ENCODE peak calls at places on chromosomes 7 and 10, in nine cellular contexts. One of them, this sample, is unnamed.
A peak's percentile ranks its signal among the peaks of the same experiment; 100 is the strongest.

GRCh38 chr10:113920819-113921345 is 66.4 kb downstream of the NHLRC2 start:
- DNase-seq in SJCRH30: no peak
- DNase-seq in activated effector memory CD4-positive, alpha-beta T cell treated with Interleukin-2 at 50 U/mL for 16 hours: no peak
- DNase-seq in posterior cingulate gyrus: no peak
- DNase-seq in NCI-H2171 treated with DMSO at 0.1 percent for 48 hours: no peak
- DNase-seq in small intestine: no peak
- DNase-seq in A549: no peak
- DNase-seq in DMS79: no peak
- DNase-seq in IMR-90: no peak
- DNase-seq in this sample: no peak

GRCh38 chr7:116211913-116212596 is 1.7 kb downstream of the TES start:
- DNase-seq in NCI-H2171 treated with DMSO at 0.1 percent for 48 hours: no peak
- DNase-seq in A549: no peak
- DNase-seq in SJCRH30: peak; percentile 41
- DNase-seq in DMS79: no peak
- DNase-seq in activated effector memory CD4-positive, alpha-beta T cell treated with Interleukin-2 at 50 U/mL for 16 hours: no peak
- DNase-seq in small intestine: no peak
- DNase-seq in posterior cingulate gyrus: no peak
- DNase-seq in IMR-90: peak; percentile 31
- DNase-seq in this sample: no peak

GRCh38 chr10:13632879-13633437 is 46.2 kb downstream of the PRPF18 start:
- DNase-seq in A549: no peak
- DNase-seq in IMR-90: no peak
- DNase-seq in small intestine: no peak
- DNase-seq in SJCRH30: no peak
- DNase-seq in activated effector memory CD4-positive, alpha-beta T cell treated with Interleukin-2 at 50 U/mL for 16 hours: no peak
- DNase-seq in posterior cingulate gyrus: no peak
- DNase-seq in DMS79: no peak
- DNase-seq in NCI-H2171 treated with DMSO at 0.1 percent for 48 hours: no peak
- DNase-seq in this sample: no peak

GRCh38 chr10:90862908-90863514 is 5.2 kb upstream of the HTR7 start:
- DNase-seq in SJCRH30: peak; percentile 16
- DNase-seq in small intestine: peak; percentile 7
- DNase-seq in IMR-90: peak; percentile 47
- DNase-seq in activated effector memory CD4-positive, alpha-beta T cell treated with Interleukin-2 at 50 U/mL for 16 hours: no peak
- DNase-seq in DMS79: no peak
- DNase-seq in posterior cingulate gyrus: no peak
- DNase-seq in NCI-H2171 treated with DMSO at 0.1 percent for 48 hours: peak; percentile 2
- DNase-seq in A549: peak; percentile 28
- DNase-seq in this sample: peak; percentile 61

GRCh38 chr7:141593134-141593533 is 41.9 kb downstream of the AGK start:
- DNase-seq in small intestine: no peak
- DNase-seq in A549: no peak
- DNase-seq in activated effector memory CD4-positive, alpha-beta T cell treated with Interleukin-2 at 50 U/mL for 16 hours: no peak
- DNase-seq in SJCRH30: no peak
- DNase-seq in posterior cingulate gyrus: no peak
- DNase-seq in IMR-90: peak; percentile 91
- DNase-seq in DMS79: no peak
- DNase-seq in NCI-H2171 treated with DMSO at 0.1 percent for 48 hours: peak; percentile 11
- DNase-seq in this sample: peak; percentile 14

GRCh38 chr7:22168129-22168634 is 188.8 kb downstream of the RAPGEF5 start:
- DNase-seq in activated effector memory CD4-positive, alpha-beta T cell treated with Interleukin-2 at 50 U/mL for 16 hours: no peak
- DNase-seq in posterior cingulate gyrus: no peak
- DNase-seq in A549: no peak
- DNase-seq in DMS79: no peak
- DNase-seq in small intestine: peak; percentile 53
- DNase-seq in IMR-90: no peak
- DNase-seq in SJCRH30: no peak
- DNase-seq in NCI-H2171 treated with DMSO at 0.1 percent for 48 hours: no peak
- DNase-seq in this sample: no peak

GRCh38 chr7:1673581-1674102 is 3.6 kb downstream of the ELFN1 start:
- DNase-seq in SJCRH30: no peak
- DNase-seq in IMR-90: no peak
- DNase-seq in small intestine: no peak
- DNase-seq in posterior cingulate gyrus: peak; percentile 46
- DNase-seq in A549: no peak
- DNase-seq in DMS79: no peak
- DNase-seq in activated effector memory CD4-positive, alpha-beta T cell treated with Interleukin-2 at 50 U/mL for 16 hours: no peak
- DNase-seq in NCI-H2171 treated with DMSO at 0.1 percent for 48 hours: no peak
- DNase-seq in this sample: no peak

GRCh38 chr10:27626821-27627359 is 118.7 kb downstream of the MKX start:
- DNase-seq in A549: no peak
- DNase-seq in activated effector memory CD4-positive, alpha-beta T cell treated with Interleukin-2 at 50 U/mL for 16 hours: no peak
- DNase-seq in NCI-H2171 treated with DMSO at 0.1 percent for 48 hours: no peak
- DNase-seq in DMS79: no peak
- DNase-seq in small intestine: no peak
- DNase-seq in posterior cingulate gyrus: no peak
- DNase-seq in IMR-90: no peak
- DNase-seq in SJCRH30: no peak
- DNase-seq in this sample: no peak

GRCh38 chr10:103542764-103543616 is 49.5 kb downstream of the NEURL1 start:
- DNase-seq in IMR-90: peak; percentile 49
- DNase-seq in A549: no peak
- DNase-seq in posterior cingulate gyrus: peak; percentile 92
- DNase-seq in activated effector memory CD4-positive, alpha-beta T cell treated with Interleukin-2 at 50 U/mL for 16 hours: no peak
- DNase-seq in NCI-H2171 treated with DMSO at 0.1 percent for 48 hours: peak; percentile 91
- DNase-seq in SJCRH30: peak; percentile 68
- DNase-seq in small intestine: peak; percentile 48
- DNase-seq in DMS79: peak; percentile 58
- DNase-seq in this sample: peak; percentile 66

GRCh38 chr7:150902078-150903033 is 50.0 kb downstream of the AOC1 start:
- DNase-seq in NCI-H2171 treated with DMSO at 0.1 percent for 48 hours: no peak
- DNase-seq in SJCRH30: no peak
- DNase-seq in small intestine: peak; percentile 76
- DNase-seq in activated effector memory CD4-positive, alpha-beta T cell treated with Interleukin-2 at 50 U/mL for 16 hours: no peak
- DNase-seq in A549: no peak
- DNase-seq in IMR-90: no peak
- DNase-seq in DMS79: no peak
- DNase-seq in posterior cingulate gyrus: no peak
- DNase-seq in this sample: no peak

GRCh38 chr7:71574153-71574894 is 442.4 kb downstream of the GALNT17 start:
- DNase-seq in small intestine: no peak
- DNase-seq in NCI-H2171 treated with DMSO at 0.1 percent for 48 hours: no peak
- DNase-seq in SJCRH30: no peak
- DNase-seq in IMR-90: no peak
- DNase-seq in activated effector memory CD4-positive, alpha-beta T cell treated with Interleukin-2 at 50 U/mL for 16 hours: no peak
- DNase-seq in A549: no peak
- DNase-seq in posterior cingulate gyrus: no peak
- DNase-seq in DMS79: peak; percentile 9
- DNase-seq in this sample: no peak

GRCh38 chr10:96493871-96494525 is 19.7 kb downstream of the TLL2 start:
- DNase-seq in SJCRH30: no peak
- DNase-seq in activated effector memory CD4-positive, alpha-beta T cell treated with Interleukin-2 at 50 U/mL for 16 hours: no peak
- DNase-seq in posterior cingulate gyrus: no peak
- DNase-seq in IMR-90: no peak
- DNase-seq in DMS79: no peak
- DNase-seq in A549: no peak
- DNase-seq in small intestine: no peak
- DNase-seq in NCI-H2171 treated with DMSO at 0.1 percent for 48 hours: no peak
- DNase-seq in this sample: no peak

This sample was measured in astrocyte of the hippocampus.